ENCODE peak calls at places on chromosomes 13 and 19, in eight cellular contexts. A is naive B cell; J is HuH-7.5; M is astrocyte; N is PC-3; C is stimulated activated CD4-positive, alpha-beta T cell treated with anti-CD3 and anti-CD28 coated beads, Interleukin-2, amount 100 ng/mL, for 48 hours; R is activated CD4-positive, alpha-beta T cell treated with anti-CD3 and anti-CD28 coated beads for 1 hour; V is stimulated activated CD8-positive, alpha-beta memory T cell treated with anti-CD3 and anti-CD28 coated beads, Interleukin-12 subunit alpha, Interleukin-12 subunit beta, amount 100 ng/mL, for 1 hour. U is an unnamed sample.

GRCh38 chr19:55066107-55066709 is 3.3 kb upstream of the RDH13 start:
- DNase-seq in A (no peak), J (no peak), M (no peak), N (peak; percentile 38), C (no peak), R (no peak), V (no peak), U (no peak)

GRCh38 chr19:46000497-46001246 is 5.4 kb downstream of the CCDC61 start:
- DNase-seq in A (peak; percentile 39), J (no peak), M (no peak), N (no peak), C (peak; percentile 46), R (peak; percentile 61), V (peak; percentile 62), U (no peak)

GRCh38 chr19:38639679-38640078 is 7.8 kb upstream of the ACTN4 start:
- DNase-seq in A (no peak), J (no peak), M (no peak), N (no peak), C (no peak), R (no peak), V (no peak), U (no peak)

GRCh38 chr13:110538632-110539031 is 22.9 kb downstream of the RAB20 start:
- DNase-seq in A (no peak), J (no peak), M (no peak), N (no peak), C (no peak), R (no peak), V (no peak), U (no peak)

GRCh38 chr13:45136741-45137500 is 16.6 kb downstream of the GTF2F2 start:
- DNase-seq in A (no peak), J (no peak), M (no peak), N (no peak), C (no peak), R (no peak), V (no peak), U (no peak)

GRCh38 chr13:40376867-40377266 is 289.6 kb downstream of the FOXO1 start:
- DNase-seq in A (no peak), J (no peak), M (no peak), N (no peak), C (no peak), R (no peak), V (no peak), U (no peak)

GRCh38 chr13:94339116-94339687 is 140.3 kb downstream of the DCT start:
- DNase-seq in A (no peak), J (no peak), M (no peak), N (no peak), C (no peak), R (no peak), V (no peak), U (no peak)

GRCh38 chr19:23286477-23286876 is 36.3 kb upstream of the ZNF724 start:
- DNase-seq in A (peak; percentile 8), J (no peak), M (no peak), N (no peak), C (no peak), R (no peak), V (no peak), U (no peak)

GRCh38 chr19:56085571-56086275 is 35.4 kb downstream of the ZNF787 start:
- DNase-seq in A (no peak), J (peak; percentile 36), M (no peak), N (no peak), C (no peak), R (no peak), V (no peak), U (peak; percentile 62)

GRCh38 chr13:82867284-82867683 is 1015.0 kb downstream of the SLITRK1 start:
- DNase-seq in A (no peak), J (no peak), M (no peak), N (no peak), C (no peak), R (no peak), V (no peak), U (no peak)

GRCh38 chr19:31641591-31641990 is 292.4 kb upstream of the TSHZ3 start:
- DNase-seq in A (no peak), J (no peak), M (peak; percentile 57), N (no peak), C (no peak), R (no peak), V (no peak), U (no peak)

GRCh38 chr19:33293255-33294057 is 8.9 kb downstream of the CEBPA start:
- DNase-seq in A (no peak), J (peak; percentile 88), M (peak; percentile 63), N (peak; percentile 75), C (no peak), R (no peak), V (no peak), U (peak; percentile 71)

U was measured in IMR-90.